ENCODE peak calls at places on chromosomes 16 and 17, in six cellular contexts. O, W, G, T, A and P are unnamed samples.

GRCh38 chr16:86040496-86040895 is 141.5 kb downstream of the IRF8 start:
- DNase-seq in W (no peak), G (no peak), T (no peak), O (no peak), A (no peak), P (no peak)

GRCh38 chr16:89422527-89422904 is 67.8 kb downstream of the ANKRD11 start:
- DNase-seq in A (peak; percentile 58), W (peak; percentile 41), G (no peak), O (no peak), T (no peak), P (no peak)

GRCh38 chr16:8588703-8589292 is 1.5 kb downstream of the TMEM114 start:
- DNase-seq in T (peak; percentile 71), W (no peak), A (no peak), O (no peak), G (peak; percentile 87), P (no peak)

GRCh38 chr16:2515180-2515803 is 1.5 kb downstream of the ATP6V0C start:
- DNase-seq in O (no peak), T (no peak), W (no peak), G (no peak), A (no peak), P (no peak)

GRCh38 chr16:21626659-21627277 is 25.6 kb downstream of the IGSF6 start:
- DNase-seq in T (no peak), O (peak; percentile 46), W (peak; percentile 72), A (peak; percentile 94), G (no peak), P (no peak)

GRCh38 chr17:4599505-4600281 is 15.4 kb downstream of the SMTNL2 start:
- DNase-seq in W (peak; percentile 82), T (peak; percentile 70), A (peak; percentile 83), G (peak; percentile 74), O (no peak), P (no peak)

GRCh38 chr16:85055503-85056210 is 28.1 kb downstream of the KIAA0513 start:
- DNase-seq in T (no peak), O (no peak), W (peak; percentile 71), G (no peak), A (peak; percentile 87), P (no peak)

GRCh38 chr16:84513111-84514065 is 8.9 kb upstream of the MEAK7 start:
- DNase-seq in T (no peak), O (no peak), A (peak; percentile 83), G (no peak), W (no peak), P (no peak)

GRCh38 chr16:58462997-58463891 is 36.7 kb upstream of the NDRG4 start:
- DNase-seq in W (no peak), A (no peak), G (peak; percentile 56), T (peak; percentile 75), O (no peak), P (peak; percentile 25)

GRCh38 chr17:68497885-68498319 is 14.3 kb upstream of the PRKAR1A start:
- DNase-seq in T (no peak), G (no peak), W (no peak), O (no peak), A (no peak), P (no peak)

GRCh38 chr16:66933776-66934137 is 445 bp downstream of the CIAO2B start:
- DNase-seq in T (no peak), G (no peak), W (no peak), A (no peak), O (no peak), P (no peak)

GRCh38 chr16:87860553-87861299 is 8.6 kb downstream of the SLC7A5 start:
- DNase-seq in O (peak; percentile 82), T (no peak), W (peak; percentile 70), A (peak; percentile 84), G (no peak), P (no peak)

GRCh38 chr17:39963826-39964225 is 1.0 kb downstream of the GSDMA start:
- DNase-seq in W (no peak), O (no peak), G (no peak), T (no peak), A (no peak), P (no peak)

GRCh38 chr17:1488826-1489275 is 3.6 kb downstream of the MYO1C start:
- DNase-seq in W (no peak), O (no peak), A (no peak), G (no peak), T (no peak), P (no peak)

GRCh38 chr17:31327534-31328526 is 6.4 kb upstream of the EVI2A start:
- DNase-seq in G (no peak), T (no peak), A (peak; percentile 86), W (peak; percentile 72), O (peak; percentile 35), P (no peak)

GRCh38 chr17:43367588-43368242 is 31.1 kb upstream of the ARL4D start:
- DNase-seq in O (peak; percentile 92), W (peak; percentile 96), T (peak; percentile 64), G (peak; percentile 68), A (peak; percentile 96), P (peak; percentile 21)

GRCh38 chr17:72387487-72387886 is 266.7 kb downstream of the SOX9 start:
- DNase-seq in W (peak; percentile 87), G (no peak), T (no peak), O (peak; percentile 63), A (peak; percentile 96), P (no peak)

GRCh38 chr17:72386619-72387237 is 265.9 kb downstream of the SOX9 start:
- DNase-seq in W (no peak), T (no peak), G (peak; percentile 60), O (peak; percentile 59), A (peak; percentile 56), P (no peak)

GRCh38 chr17:72390675-72391501 is 270.1 kb downstream of the SOX9 start:
- DNase-seq in A (peak; percentile 57), W (no peak), G (no peak), T (no peak), O (peak; percentile 46), P (no peak)

GRCh38 chr17:72387969-72388368 is 267.1 kb downstream of the SOX9 start:
- DNase-seq in G (no peak), W (no peak), A (peak; percentile 43), T (no peak), O (no peak), P (no peak)

DNA sequence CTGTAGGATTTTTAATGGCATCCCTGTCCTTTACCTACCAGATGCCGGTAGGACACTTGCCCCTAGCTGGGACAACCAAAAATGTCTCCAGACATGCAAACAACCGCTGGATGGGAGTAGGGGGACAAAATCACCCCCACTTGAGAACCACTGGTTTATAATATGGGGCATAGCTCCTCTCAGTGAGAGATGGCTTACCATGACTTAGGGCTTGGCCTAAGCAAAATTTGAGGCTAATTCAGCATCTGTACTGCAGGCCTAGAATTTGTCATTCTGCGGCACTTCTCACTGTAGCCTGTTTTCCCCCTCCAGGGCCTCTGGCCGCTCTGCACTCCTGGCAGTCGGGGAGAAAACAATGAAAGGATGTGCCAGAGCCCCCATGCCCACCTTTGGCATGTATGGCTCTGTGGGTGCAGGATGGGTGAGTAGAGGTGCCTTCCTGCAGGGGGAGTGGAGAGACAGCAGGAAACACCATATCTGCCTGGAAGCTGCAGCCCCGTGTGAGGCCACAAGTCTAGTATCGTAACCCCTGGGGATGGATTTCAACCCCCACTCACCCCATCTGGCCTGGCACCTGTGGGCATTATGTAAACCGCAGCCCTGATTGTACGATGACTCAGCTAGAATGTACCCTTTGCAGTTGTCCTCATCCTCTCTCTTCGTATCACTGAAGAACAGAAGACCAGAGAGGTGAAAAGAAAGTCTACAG is 268.1 kb downstream of the SOX9 start:
- DNase-seq in O (peak; percentile 90), T (no peak), A (peak; percentile 63), G (no peak), W (no peak), P (no peak)
- TF ChIP-seq CTCF in O (peak; percentile 55), T (no peak), A (peak; percentile 45), G (peak; percentile 42), W (peak; percentile 19), P (no peak)

DNA sequence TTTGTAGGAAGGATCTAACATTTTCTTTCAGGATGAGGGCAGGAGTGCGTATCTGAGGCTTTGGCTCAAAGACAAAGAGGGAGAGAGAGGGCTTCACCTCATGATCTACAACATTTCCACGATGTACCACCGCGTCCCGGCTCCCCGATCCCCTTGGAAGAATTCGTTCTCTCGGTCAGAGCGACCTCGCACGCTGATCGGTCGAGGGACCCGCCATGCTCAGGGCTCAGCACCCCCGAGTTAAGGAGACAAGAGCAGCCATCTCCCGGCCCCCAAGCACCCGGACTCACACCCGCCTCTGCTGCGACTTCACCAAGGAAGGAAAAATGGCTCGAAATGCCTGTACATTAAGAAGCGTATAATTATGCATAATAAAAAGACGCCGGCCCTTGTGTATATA is 89.5 kb upstream of the RPL38 start:
- DNase-seq in G (no peak), O (no peak), T (no peak), A (no peak), W (no peak), P (no peak)
- TF ChIP-seq CTCF in G (no peak), O (no peak), T (no peak), A (no peak), W (no peak), P (no peak)

GRCh38 chr17:45719335-45720071 is 64.6 kb upstream of the CRHR1 start:
- DNase-seq in A (peak; percentile 61), T (peak; percentile 54), O (peak; percentile 77), G (peak; percentile 69), W (peak; percentile 52), P (no peak)
- TF ChIP-seq CTCF in A (peak; percentile 53), T (peak; percentile 46), O (peak; percentile 24), G (peak; percentile 43), W (peak; percentile 61), P (peak; percentile 42)

DNA sequence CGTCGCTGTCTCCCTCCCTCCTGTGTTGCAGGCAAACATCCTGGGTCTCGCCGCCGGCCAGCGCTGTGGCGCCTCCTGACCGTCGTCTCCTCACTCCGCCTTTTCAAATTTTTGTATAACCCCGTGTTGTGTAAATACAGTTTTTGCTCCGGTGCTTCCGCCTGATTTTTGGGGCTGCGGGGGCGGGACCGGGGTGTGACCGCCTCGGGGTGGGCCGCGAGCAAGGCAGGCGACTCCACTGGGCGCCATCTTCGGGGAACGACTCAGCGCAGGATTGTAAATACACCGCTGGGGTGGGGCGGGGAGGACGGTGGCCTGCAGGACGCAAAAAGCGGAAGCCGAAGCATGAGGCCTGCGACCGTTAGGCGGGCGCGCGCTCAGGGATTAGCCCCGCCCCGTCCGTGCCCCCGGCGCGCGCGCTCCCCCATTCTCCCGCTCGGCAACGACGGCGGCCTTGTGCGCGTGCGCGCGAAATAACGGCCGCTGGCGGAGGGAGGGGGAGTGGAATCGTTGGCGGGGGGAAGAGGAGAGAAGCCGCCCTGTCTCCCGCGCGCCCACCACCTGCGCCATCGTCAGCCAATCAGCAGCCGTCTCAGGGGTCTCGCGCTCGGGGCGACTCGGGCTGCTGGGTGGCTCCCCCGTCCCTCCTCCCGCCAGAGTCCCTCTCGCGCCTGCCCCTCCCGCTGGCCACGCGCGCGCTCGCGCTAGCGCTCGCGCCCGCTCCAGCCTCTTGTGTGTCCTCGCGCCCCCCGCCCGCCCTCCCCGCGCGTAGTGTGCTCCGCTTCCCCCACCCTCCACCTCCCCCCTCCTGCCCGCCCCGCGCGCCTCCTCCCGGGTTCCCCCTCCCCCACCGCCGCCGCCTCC is 865 bp upstream of the MAZ start:
- DNase-seq in T (peak; percentile 98), A (peak; percentile 98), O (peak; percentile 98), W (peak; percentile 98), G (peak; percentile 97), P (peak; percentile 96)
- TF ChIP-seq CTCF in T (peak; percentile 20), A (no peak), O (no peak), W (no peak), G (no peak), P (peak; percentile 26)

GRCh38 chr16:31010539-31010938 is at the start of gene STX1B:
- DNase-seq in W (no peak), O (no peak), T (peak; percentile 89), A (no peak), G (peak; percentile 96), P (peak; percentile 55)

GRCh38 chr16:31010943-31011342 is 505 bp upstream of the STX1B start:
- DNase-seq in T (no peak), G (no peak), A (no peak), W (no peak), O (no peak), P (no peak)

GRCh38 chr16:31016018-31016417 is 5.6 kb upstream of the STX1B start:
- DNase-seq in T (no peak), G (no peak), W (no peak), O (peak; percentile 50), A (no peak), P (no peak)
- TF ChIP-seq CTCF in T (peak; percentile 10), G (peak; percentile 58), W (no peak), O (peak; percentile 17), A (peak; percentile 8), P (no peak)